ENCODE peak calls at places on chromosomes 7 and 10, in six cellular contexts. T is neural progenitor cell, Y is RWPE1, Q is NB4, A is cardiac fibroblast, F is Calu3. J is an unnamed sample.
A peak's percentile ranks its signal among the peaks of the same experiment; 100 is the strongest.

GRCh38 chr10:127736915-127737562 is at the start of gene FOXI2:
- DNase-seq in T (peak; percentile 83), Y (no peak), Q (no peak), A (no peak), F (no peak), J (peak; percentile 45)

GRCh38 chr10:3452234-3452633 is 279.7 kb upstream of the PITRM1 start:
- DNase-seq in T (peak; percentile 34), Y (peak; percentile 15), Q (no peak), A (peak; percentile 94), F (no peak), J (no peak)

GRCh38 chr10:85532821-85533220 is 833.8 kb downstream of the GRID1 start:
- DNase-seq in T (no peak), Y (no peak), Q (no peak), A (no peak), F (peak; percentile 11), J (no peak)

GRCh38 chr7:41779918-41780317 is 77.0 kb upstream of the INHBA start:
- DNase-seq in T (no peak), Y (no peak), Q (peak; percentile 96), A (peak; percentile 43), F (no peak), J (no peak)

GRCh38 chr10:6108631-6109443 is 20.0 kb downstream of the RBM17 start:
- DNase-seq in T (peak; percentile 69), Y (peak; percentile 49), Q (peak; percentile 52), A (peak; percentile 74), F (peak; percentile 27), J (no peak)

GRCh38 chr7:45872116-45873034 is 507 bp downstream of the CCDC201 start:
- DNase-seq in T (peak; percentile 56), Y (no peak), Q (no peak), A (peak; percentile 28), F (peak; percentile 75), J (peak; percentile 43)

GRCh38 chr10:132550366-132551092 is 12.9 kb downstream of the INPP5A start:
- DNase-seq in T (no peak), Y (no peak), Q (peak; percentile 30), A (no peak), F (no peak), J (no peak)

GRCh38 chr7:90579181-90579688 is 16.9 kb upstream of the CDK14 start:
- DNase-seq in T (no peak), Y (peak; percentile 56), Q (peak; percentile 30), A (peak; percentile 95), F (peak; percentile 28), J (no peak)

GRCh38 chr7:1113548-1113885 is 25.6 kb downstream of the GPER1 start:
- DNase-seq in T (no peak), Y (no peak), Q (no peak), A (no peak), F (no peak), J (no peak)

GRCh38 chr7:144391823-144392255 is 11.7 kb downstream of the NOBOX start:
- DNase-seq in T (peak; percentile 69), Y (peak; percentile 49), Q (peak; percentile 62), A (peak; percentile 78), F (no peak), J (no peak)

GRCh38 chr10:70674560-70675495 is 2.5 kb downstream of the ADAMTS14 start:
- DNase-seq in T (no peak), Y (no peak), Q (no peak), A (no peak), F (no peak), J (no peak)

GRCh38 chr7:66732439-66732838 is 8.1 kb upstream of the RABGEF1 start:
- DNase-seq in T (no peak), Y (no peak), Q (no peak), A (no peak), F (no peak), J (no peak)

GRCh38 chr10:69508738-69509340 is 57.6 kb downstream of the TSPAN15 start:
- DNase-seq in T (no peak), Y (no peak), Q (no peak), A (no peak), F (no peak), J (no peak)

GRCh38 chr7:463362-464176 is 56.1 kb downstream of the PDGFA start:
- DNase-seq in T (no peak), Y (no peak), Q (no peak), A (no peak), F (no peak), J (no peak)

GRCh38 chr7:85750454-85750949 is 563.6 kb upstream of the SEMA3D start:
- DNase-seq in T (peak; percentile 64), Y (peak; percentile 24), Q (peak; percentile 62), A (peak; percentile 49), F (peak; percentile 34), J (peak; percentile 74)

GRCh38 chr10:97907830-97908229 is 58.2 kb downstream of the GOLGA7B start:
- DNase-seq in T (no peak), Y (no peak), Q (no peak), A (no peak), F (no peak), J (no peak)

GRCh38 chr10:21831986-21832735 is 171.4 kb downstream of the DNAJC1 start:
- DNase-seq in T (no peak), Y (peak; percentile 8), Q (no peak), A (peak; percentile 80), F (no peak), J (no peak)

GRCh38 chr7:36287371-36288241 is 102.1 kb upstream of the ANLN start:
- DNase-seq in T (no peak), Y (no peak), Q (peak; percentile 54), A (no peak), F (peak; percentile 72), J (peak; percentile 47)

GRCh38 chr7:132428247-132428919 is 147.9 kb downstream of the PLXNA4 start:
- DNase-seq in T (no peak), Y (no peak), Q (no peak), A (no peak), F (no peak), J (no peak)

GRCh38 chr7:138525757-138526156 is 65.7 kb downstream of the TRIM24 start:
- DNase-seq in T (no peak), Y (no peak), Q (no peak), A (no peak), F (no peak), J (no peak)

DNA sequence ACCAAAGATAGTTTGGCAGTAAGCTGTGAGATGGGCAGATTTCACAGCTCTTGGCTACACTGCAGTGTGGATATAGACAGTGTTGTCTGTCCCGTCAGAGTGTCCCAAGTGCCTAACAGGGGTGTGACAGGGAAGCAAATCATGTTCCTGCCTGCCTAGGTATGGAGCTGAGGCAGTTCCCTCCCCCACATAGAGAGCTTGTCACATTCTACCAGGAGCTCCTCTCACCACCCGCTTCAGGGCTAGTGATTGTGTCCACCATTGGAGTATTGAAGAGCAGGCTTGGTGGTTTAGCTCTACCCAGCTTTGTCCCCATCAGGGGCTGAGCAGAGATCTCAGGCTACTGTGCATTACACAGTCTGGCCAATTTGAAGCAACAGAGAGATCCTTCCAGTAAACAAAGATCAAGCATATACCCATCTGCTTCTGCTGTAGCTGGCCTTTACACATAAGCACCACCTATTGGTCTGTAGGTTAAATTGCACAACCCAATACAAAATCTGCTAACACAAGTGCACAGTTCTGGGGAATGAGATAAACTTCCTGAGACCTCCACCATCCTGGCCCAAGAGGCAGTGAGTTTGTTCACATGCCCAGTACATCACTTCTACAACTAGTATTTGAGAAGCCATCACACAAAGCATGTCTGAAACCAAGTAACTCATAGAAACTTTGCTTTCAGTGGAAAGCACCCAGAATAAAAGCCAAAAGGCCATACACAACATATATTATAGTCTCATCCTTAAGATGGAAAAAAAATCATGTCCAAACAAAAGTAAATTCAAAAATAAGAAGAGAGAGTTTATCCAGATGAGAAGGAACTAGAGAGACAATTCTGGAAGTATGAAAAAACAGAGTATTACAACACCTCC is 67.3 kb downstream of the GLCCI1 start:
- DNase-seq in T (peak; percentile 29), Y (no peak), Q (peak; percentile 63), A (peak; percentile 59), F (no peak), J (no peak)
- TF ChIP-seq CTCF in T (peak; percentile 56), Y (peak; percentile 16), Q (peak; percentile 73), A (peak; percentile 57), F (peak; percentile 68), J (peak; percentile 51)

DNA sequence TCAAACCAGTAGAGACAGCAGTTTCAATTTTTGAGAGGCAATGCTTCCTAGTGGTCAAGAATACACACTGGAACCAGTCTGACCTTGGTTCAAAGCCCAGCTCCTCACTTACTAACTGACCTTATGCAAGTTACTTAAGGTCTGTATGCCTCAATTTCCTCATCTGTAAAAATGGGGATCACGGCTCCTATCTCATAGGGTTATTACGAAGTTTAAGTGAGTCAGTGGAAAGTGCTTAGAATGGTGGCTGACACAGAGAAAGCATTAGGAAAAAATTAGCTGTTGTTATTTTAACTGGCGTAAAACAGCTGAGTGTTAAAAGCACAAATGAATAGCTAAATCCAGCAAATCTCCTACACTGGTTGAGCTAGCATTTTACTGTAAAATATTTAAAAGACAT is 162.4 kb upstream of the LAMB4 start:
- DNase-seq in T (no peak), Y (no peak), Q (no peak), A (peak; percentile 71), F (no peak), J (no peak)
- TF ChIP-seq CTCF in T (no peak), Y (no peak), Q (no peak), A (no peak), F (no peak), J (no peak)

GRCh38 chr10:72742797-72743196 is 50.9 kb downstream of the MCU start:
- DNase-seq in T (no peak), Y (no peak), Q (no peak), A (no peak), F (no peak), J (no peak)
- TF ChIP-seq CTCF in T (no peak), Y (no peak), Q (no peak), A (no peak), F (no peak), J (no peak)

DNA sequence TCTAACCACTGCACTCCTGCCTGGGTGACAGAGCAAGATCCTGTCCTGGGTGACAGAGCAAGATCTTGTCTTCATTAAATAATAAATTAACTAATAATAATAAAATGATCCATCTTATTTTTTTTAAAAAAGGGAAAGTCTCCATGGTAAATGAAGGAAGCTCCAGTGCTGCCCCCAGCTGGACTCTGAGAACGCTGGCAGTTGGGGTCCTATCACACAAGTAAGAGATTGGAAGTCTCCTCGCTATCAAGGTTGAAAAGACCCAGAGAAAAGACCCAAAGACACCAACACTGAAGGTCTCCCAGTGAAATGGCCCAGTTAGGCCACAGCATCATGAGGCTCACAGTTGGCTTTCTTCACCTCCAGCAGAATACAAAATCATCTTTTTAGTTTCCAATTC is 13.8 kb upstream of the C10orf67 start:
- DNase-seq in T (peak; percentile 37), Y (no peak), Q (no peak), A (no peak), F (no peak), J (no peak)
- TF ChIP-seq CTCF in T (peak; percentile 45), Y (no peak), Q (no peak), A (peak; percentile 20), F (peak; percentile 15), J (no peak)

DNA sequence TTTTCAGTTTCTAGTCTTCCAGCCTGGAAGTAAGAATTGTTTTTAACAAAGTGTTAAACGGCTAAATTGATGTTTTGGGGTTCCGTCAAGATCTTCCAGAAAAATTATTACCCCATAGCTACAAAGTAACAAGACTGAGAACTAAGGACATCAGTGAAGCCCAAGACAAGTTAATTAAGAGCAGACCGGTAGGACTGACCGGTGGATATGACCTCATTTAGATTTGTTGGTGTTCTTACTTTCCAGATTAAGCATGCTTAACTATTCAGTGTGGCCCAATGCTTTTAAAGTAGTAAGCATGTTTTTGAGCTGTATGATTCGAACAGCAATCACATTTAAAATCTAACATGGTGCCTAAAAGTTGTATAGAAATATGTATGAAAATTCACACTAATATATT is 73.1 kb upstream of the RPA3 start:
- DNase-seq in T (no peak), Y (no peak), Q (no peak), A (no peak), F (no peak), J (no peak)
- TF ChIP-seq CTCF in T (no peak), Y (no peak), Q (no peak), A (no peak), F (no peak), J (no peak)

J was measured in glutamatergic neuron.